ENCODE peak calls at places on chromosomes 5 and 9, in eight cellular contexts. G is HFF-Myc, B is AG10803, M is keratinocyte, K is tibial nerve, J is psoas muscle, N is dorsolateral prefrontal cortex, X is body of pancreas. T is an unnamed sample.

GRCh38 chr5:172149073-172149472 is 39.0 kb downstream of the STK10 start:
- DNase-seq in J (no peak), N (no peak), X (no peak), G (no peak), B (peak), K (no peak), M (no peak), T (no peak)

GRCh38 chr5:31605920-31606319 is 33.0 kb upstream of the PDZD2 start:
- DNase-seq in J (no peak), N (peak), X (no peak), G (no peak), M (no peak), B (no peak), K (no peak), T (no peak)

GRCh38 chr5:169861934-169862333 is 118.4 kb downstream of the INSYN2B start:
- DNase-seq in N (no peak), G (no peak), K (no peak), X (no peak), J (no peak), B (peak), M (no peak), T (no peak)

GRCh38 chr5:112811023-112811422 is 50.1 kb upstream of the SRP19 start:
- DNase-seq in B (no peak), J (no peak), X (no peak), G (no peak), M (no peak), K (no peak), N (no peak), T (no peak)

GRCh38 chr5:123439616-123440153 is 16.5 kb upstream of the CEP120 start:
- DNase-seq in G (peak), K (no peak), J (no peak), N (no peak), B (peak), X (no peak), M (no peak), T (no peak)

GRCh38 chr5:157511656-157512644 is 51.9 kb downstream of the NIPAL4 start:
- DNase-seq in M (peak), J (peak), X (peak), B (peak), N (peak), K (peak), G (peak), T (peak)

GRCh38 chr9:24932785-24933184 is 387.1 kb upstream of the IZUMO3 start:
- DNase-seq in M (no peak), K (no peak), J (no peak), B (no peak), N (no peak), G (no peak), X (no peak), T (no peak)

GRCh38 chr5:172788771-172789686 is 18.0 kb upstream of the DUSP1 start:
- DNase-seq in G (no peak), B (no peak), X (peak), J (peak), M (no peak), K (peak), N (no peak), T (no peak)

GRCh38 chr5:174503461-174504265 is 220.7 kb upstream of the MSX2 start:
- DNase-seq in B (peak), N (peak), G (peak), J (no peak), X (peak), M (peak), K (no peak), T (no peak)

GRCh38 chr5:167577616-167578015 is 713.8 kb upstream of the WWC1 start:
- DNase-seq in J (no peak), M (no peak), B (no peak), N (no peak), G (no peak), X (no peak), K (no peak), T (no peak)

GRCh38 chr5:167574381-167574780 is 717.1 kb upstream of the WWC1 start:
- DNase-seq in K (no peak), M (no peak), N (no peak), J (no peak), G (no peak), B (no peak), X (no peak), T (no peak)

GRCh38 chr5:167573274-167574127 is 717.9 kb upstream of the WWC1 start:
- DNase-seq in K (peak), N (peak), J (no peak), G (no peak), B (peak), M (no peak), X (no peak), T (peak)

GRCh38 chr5:167576928-167577327 is 714.5 kb upstream of the WWC1 start:
- DNase-seq in M (no peak), J (no peak), G (no peak), K (no peak), N (no peak), X (no peak), B (no peak), T (no peak)

DNA sequence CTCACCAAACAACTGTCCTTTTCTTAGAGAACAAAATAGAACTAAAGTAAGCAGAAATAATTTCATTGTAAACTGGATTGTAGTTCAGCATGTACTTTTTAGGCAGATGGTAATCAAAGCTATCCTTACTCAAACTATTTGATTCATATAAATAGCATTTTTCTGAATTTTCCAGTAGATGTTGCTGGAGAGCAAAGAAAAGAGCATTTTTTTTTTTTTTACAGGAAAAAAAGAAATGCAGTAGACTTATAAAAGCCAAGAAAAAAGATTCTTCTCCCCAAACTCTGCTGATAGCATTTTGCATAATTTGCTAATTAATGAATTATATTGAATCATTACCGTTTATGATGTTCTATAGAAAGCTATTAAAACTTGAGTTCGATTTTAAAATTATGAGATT is 715.3 kb upstream of the WWC1 start:
- DNase-seq in X (no peak), N (no peak), J (no peak), K (no peak), M (no peak), B (peak), G (no peak), T (no peak)
- TF ChIP-seq CTCF in X (no peak), N (no peak), J (no peak), K (no peak), M (no peak), B (peak), G (no peak), T (no peak)

GRCh38 chr9:132412089-132412488 is 2.1 kb downstream of the CFAP77 start:
- DNase-seq in M (no peak), B (no peak), N (no peak), G (no peak), X (no peak), K (no peak), J (no peak), T (peak)
- TF ChIP-seq CTCF in M (peak), B (peak), N (no peak), G (peak), X (peak), K (no peak), J (peak), T (peak)

GRCh38 chr9:108677776-108678175 is 178.0 kb downstream of the ACTL7B start:
- DNase-seq in B (no peak), M (no peak), K (no peak), J (no peak), X (no peak), N (no peak), G (no peak), T (no peak)
- TF ChIP-seq CTCF in B (no peak), M (no peak), K (no peak), J (no peak), X (no peak), N (no peak), G (no peak), T (no peak)

GRCh38 chr5:15286659-15287058 is 213.3 kb upstream of the FBXL7 start:
- DNase-seq in K (no peak), B (peak), J (no peak), M (no peak), N (peak), G (no peak), X (no peak), T (no peak)
- TF ChIP-seq CTCF in K (peak), B (peak), J (no peak), M (no peak), N (no peak), G (peak), X (no peak), T (peak)

T was measured in neural crest cell.